ENCODE peak calls at places on chromosomes 16 and 17, in nine cellular contexts. One of them, this sample, is unnamed.

GRCh38 chr17:79454826-79455225 is 156.0 kb downstream of the RBFOX3 start:
- DNase-seq in adrenal gland: no peak
- DNase-seq in fibroblast of the aortic adventitia: no peak
- DNase-seq in astrocyte of the spinal cord: no peak
- DNase-seq in thyroid gland: no peak
- DNase-seq in ascending aorta: no peak
- DNase-seq in thoracic aorta: no peak
- DNase-seq in AG10803: no peak
- DNase-seq in neural progenitor cell: no peak
- DNase-seq in this sample: no peak

GRCh38 chr17:76468634-76469010 is 1.2 kb downstream of the AANAT start:
- DNase-seq in adrenal gland: no peak
- DNase-seq in fibroblast of the aortic adventitia: no peak
- DNase-seq in astrocyte of the spinal cord: no peak
- DNase-seq in thyroid gland: no peak
- DNase-seq in ascending aorta: no peak
- DNase-seq in thoracic aorta: no peak
- DNase-seq in AG10803: no peak
- DNase-seq in neural progenitor cell: no peak
- DNase-seq in this sample: no peak

GRCh38 chr17:17156511-17156910 is 49.6 kb downstream of the PLD6 start:
- DNase-seq in adrenal gland: no peak
- DNase-seq in fibroblast of the aortic adventitia: peak; percentile 72
- DNase-seq in astrocyte of the spinal cord: peak; percentile 25
- DNase-seq in thyroid gland: no peak
- DNase-seq in ascending aorta: no peak
- DNase-seq in thoracic aorta: no peak
- DNase-seq in AG10803: peak; percentile 23
- DNase-seq in neural progenitor cell: no peak
- DNase-seq in this sample: no peak

GRCh38 chr16:77662241-77662640 is 60.1 kb upstream of the NUDT7 start:
- DNase-seq in adrenal gland: no peak
- DNase-seq in fibroblast of the aortic adventitia: no peak
- DNase-seq in astrocyte of the spinal cord: no peak
- DNase-seq in thyroid gland: no peak
- DNase-seq in ascending aorta: no peak
- DNase-seq in thoracic aorta: no peak
- DNase-seq in AG10803: no peak
- DNase-seq in neural progenitor cell: no peak
- DNase-seq in this sample: no peak

GRCh38 chr17:35889241-35889640 is 9.1 kb upstream of the CCL5 start:
- DNase-seq in adrenal gland: no peak
- DNase-seq in fibroblast of the aortic adventitia: no peak
- DNase-seq in astrocyte of the spinal cord: no peak
- DNase-seq in thyroid gland: no peak
- DNase-seq in ascending aorta: no peak
- DNase-seq in thoracic aorta: no peak
- DNase-seq in AG10803: no peak
- DNase-seq in neural progenitor cell: no peak
- DNase-seq in this sample: no peak

GRCh38 chr17:17792551-17793377 is 44.0 kb downstream of the SREBF1 start:
- DNase-seq in adrenal gland: peak; percentile 49
- DNase-seq in fibroblast of the aortic adventitia: peak; percentile 60
- DNase-seq in astrocyte of the spinal cord: peak; percentile 85
- DNase-seq in thyroid gland: no peak
- DNase-seq in ascending aorta: no peak
- DNase-seq in thoracic aorta: no peak
- DNase-seq in AG10803: peak; percentile 51
- DNase-seq in neural progenitor cell: peak; percentile 64
- DNase-seq in this sample: no peak

GRCh38 chr17:83068641-83069570 is 10.5 kb upstream of the METRNL start:
- DNase-seq in adrenal gland: no peak
- DNase-seq in fibroblast of the aortic adventitia: no peak
- DNase-seq in astrocyte of the spinal cord: no peak
- DNase-seq in thyroid gland: no peak
- DNase-seq in ascending aorta: no peak
- DNase-seq in thoracic aorta: no peak
- DNase-seq in AG10803: no peak
- DNase-seq in neural progenitor cell: no peak
- DNase-seq in this sample: no peak

GRCh38 chr17:66427134-66427533 is 124.7 kb downstream of the PRKCA start:
- DNase-seq in adrenal gland: no peak
- DNase-seq in fibroblast of the aortic adventitia: no peak
- DNase-seq in astrocyte of the spinal cord: no peak
- DNase-seq in thyroid gland: no peak
- DNase-seq in ascending aorta: no peak
- DNase-seq in thoracic aorta: no peak
- DNase-seq in AG10803: no peak
- DNase-seq in neural progenitor cell: no peak
- DNase-seq in this sample: no peak

GRCh38 chr16:4306439-4307214 is 9.2 kb upstream of the GLIS2 start:
- DNase-seq in adrenal gland: no peak
- DNase-seq in fibroblast of the aortic adventitia: no peak
- DNase-seq in astrocyte of the spinal cord: no peak
- DNase-seq in thyroid gland: peak; percentile 79
- DNase-seq in ascending aorta: no peak
- DNase-seq in thoracic aorta: no peak
- DNase-seq in AG10803: no peak
- DNase-seq in neural progenitor cell: peak; percentile 45
- DNase-seq in this sample: no peak

GRCh38 chr17:45956090-45956489 is 43.0 kb upstream of the STH start:
- DNase-seq in adrenal gland: no peak
- DNase-seq in fibroblast of the aortic adventitia: no peak
- DNase-seq in astrocyte of the spinal cord: no peak
- DNase-seq in thyroid gland: no peak
- DNase-seq in ascending aorta: no peak
- DNase-seq in thoracic aorta: no peak
- DNase-seq in AG10803: no peak
- DNase-seq in neural progenitor cell: peak; percentile 18
- DNase-seq in this sample: no peak

GRCh38 chr17:59238904-59239303 is 18.6 kb downstream of the GDPD1 start:
- DNase-seq in adrenal gland: no peak
- DNase-seq in fibroblast of the aortic adventitia: no peak
- DNase-seq in astrocyte of the spinal cord: no peak
- DNase-seq in thyroid gland: no peak
- DNase-seq in ascending aorta: no peak
- DNase-seq in thoracic aorta: no peak
- DNase-seq in AG10803: no peak
- DNase-seq in neural progenitor cell: no peak
- DNase-seq in this sample: no peak

GRCh38 chr16:49839462-49839825 is 16.5 kb downstream of the ZNF423 start:
- DNase-seq in adrenal gland: no peak
- DNase-seq in fibroblast of the aortic adventitia: no peak
- DNase-seq in astrocyte of the spinal cord: no peak
- DNase-seq in thyroid gland: no peak
- DNase-seq in ascending aorta: no peak
- DNase-seq in thoracic aorta: no peak
- DNase-seq in AG10803: no peak
- DNase-seq in neural progenitor cell: no peak
- DNase-seq in this sample: no peak

GRCh38 chr17:76562734-76563148 is 22.9 kb downstream of the PRCD start:
- DNase-seq in adrenal gland: peak; percentile 77
- DNase-seq in fibroblast of the aortic adventitia: peak; percentile 79
- DNase-seq in astrocyte of the spinal cord: peak; percentile 79
- DNase-seq in thyroid gland: no peak
- DNase-seq in ascending aorta: no peak
- DNase-seq in thoracic aorta: no peak
- DNase-seq in AG10803: peak; percentile 88
- DNase-seq in neural progenitor cell: no peak
- DNase-seq in this sample: no peak

GRCh38 chr16:8751481-8752311 is 45.7 kb downstream of the TMEM186 start:
- DNase-seq in adrenal gland: peak; percentile 23
- DNase-seq in fibroblast of the aortic adventitia: peak; percentile 70
- DNase-seq in astrocyte of the spinal cord: peak; percentile 53
- DNase-seq in thyroid gland: no peak
- DNase-seq in ascending aorta: no peak
- DNase-seq in thoracic aorta: no peak
- DNase-seq in AG10803: peak; percentile 83
- DNase-seq in neural progenitor cell: no peak
- DNase-seq in this sample: no peak

GRCh38 chr16:84594725-84595038 is 23.2 kb downstream of the COTL1 start:
- DNase-seq in adrenal gland: no peak
- DNase-seq in fibroblast of the aortic adventitia: no peak
- DNase-seq in astrocyte of the spinal cord: no peak
- DNase-seq in thyroid gland: no peak
- DNase-seq in ascending aorta: no peak
- DNase-seq in thoracic aorta: no peak
- DNase-seq in AG10803: no peak
- DNase-seq in neural progenitor cell: no peak
- DNase-seq in this sample: no peak
- H3K4me3 ChIP-seq in adrenal gland: no peak overlapping the region
- H3K4me3 ChIP-seq in fibroblast of the aortic adventitia: no peak overlapping the region
- H3K4me3 ChIP-seq in astrocyte of the spinal cord: no peak overlapping the region
- H3K4me3 ChIP-seq in thyroid gland: no peak overlapping the region
- H3K4me3 ChIP-seq in ascending aorta: no peak overlapping the region
- H3K4me3 ChIP-seq in thoracic aorta: no peak overlapping the region
- H3K4me3 ChIP-seq in AG10803: no peak overlapping the region
- H3K4me3 ChIP-seq in neural progenitor cell: no peak overlapping the region
- H3K4me3 ChIP-seq in this sample: no peak overlapping the region

GRCh38 chr17:4009164-4009785 is 45.0 kb upstream of the ATP2A3 start:
- DNase-seq in adrenal gland: no peak
- DNase-seq in fibroblast of the aortic adventitia: no peak
- DNase-seq in astrocyte of the spinal cord: no peak
- DNase-seq in thyroid gland: no peak
- DNase-seq in ascending aorta: no peak
- DNase-seq in thoracic aorta: no peak
- DNase-seq in AG10803: no peak
- DNase-seq in neural progenitor cell: no peak
- DNase-seq in this sample: no peak

GRCh38 chr17:4007346-4008081 is 43.3 kb upstream of the ATP2A3 start:
- DNase-seq in adrenal gland: no peak
- DNase-seq in fibroblast of the aortic adventitia: no peak
- DNase-seq in astrocyte of the spinal cord: no peak
- DNase-seq in thyroid gland: no peak
- DNase-seq in ascending aorta: peak; percentile 50
- DNase-seq in thoracic aorta: no peak
- DNase-seq in AG10803: no peak
- DNase-seq in neural progenitor cell: no peak
- DNase-seq in this sample: no peak

GRCh38 chr17:4008496-4009163 is 44.4 kb upstream of the ATP2A3 start:
- DNase-seq in adrenal gland: no peak
- DNase-seq in fibroblast of the aortic adventitia: no peak
- DNase-seq in astrocyte of the spinal cord: no peak
- DNase-seq in thyroid gland: no peak
- DNase-seq in ascending aorta: peak; percentile 60
- DNase-seq in thoracic aorta: no peak
- DNase-seq in AG10803: no peak
- DNase-seq in neural progenitor cell: no peak
- DNase-seq in this sample: no peak

GRCh38 chr17:4006745-4007211 is 42.5 kb upstream of the ATP2A3 start:
- DNase-seq in adrenal gland: no peak
- DNase-seq in fibroblast of the aortic adventitia: no peak
- DNase-seq in astrocyte of the spinal cord: no peak
- DNase-seq in thyroid gland: no peak
- DNase-seq in ascending aorta: peak; percentile 56
- DNase-seq in thoracic aorta: no peak
- DNase-seq in AG10803: no peak
- DNase-seq in neural progenitor cell: no peak
- DNase-seq in this sample: no peak

DNA sequence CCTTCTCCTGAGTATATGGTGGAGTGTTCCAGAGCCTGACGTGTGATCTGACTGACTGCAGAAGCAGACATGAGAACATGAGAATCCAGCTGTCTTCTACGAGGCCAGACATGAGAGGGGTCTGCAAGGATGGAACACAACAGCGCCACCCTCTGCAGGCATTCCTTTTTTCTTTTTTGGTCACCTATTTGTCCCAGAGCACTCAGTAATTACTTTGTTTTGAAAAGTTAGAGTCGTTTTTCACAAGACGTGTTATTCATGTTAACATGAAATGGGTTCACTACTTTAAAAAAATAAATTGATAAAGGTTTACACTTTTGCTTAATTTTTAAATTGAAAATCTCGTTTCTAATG is 43.8 kb upstream of the ATP2A3 start:
- DNase-seq in adrenal gland: no peak
- DNase-seq in fibroblast of the aortic adventitia: no peak
- DNase-seq in astrocyte of the spinal cord: no peak
- DNase-seq in thyroid gland: no peak
- DNase-seq in ascending aorta: no peak
- DNase-seq in thoracic aorta: no peak
- DNase-seq in AG10803: no peak
- DNase-seq in neural progenitor cell: no peak
- DNase-seq in this sample: no peak
- TF ChIP-seq CTCF in adrenal gland: no peak
- TF ChIP-seq CTCF in fibroblast of the aortic adventitia: no peak
- TF ChIP-seq CTCF in astrocyte of the spinal cord: no peak
- TF ChIP-seq CTCF in thyroid gland: no peak
- TF ChIP-seq CTCF in ascending aorta: no peak
- TF ChIP-seq CTCF in thoracic aorta: no peak
- TF ChIP-seq CTCF in AG10803: no peak
- TF ChIP-seq CTCF in neural progenitor cell: peak; percentile 43
- TF ChIP-seq CTCF in this sample: no peak

DNA sequence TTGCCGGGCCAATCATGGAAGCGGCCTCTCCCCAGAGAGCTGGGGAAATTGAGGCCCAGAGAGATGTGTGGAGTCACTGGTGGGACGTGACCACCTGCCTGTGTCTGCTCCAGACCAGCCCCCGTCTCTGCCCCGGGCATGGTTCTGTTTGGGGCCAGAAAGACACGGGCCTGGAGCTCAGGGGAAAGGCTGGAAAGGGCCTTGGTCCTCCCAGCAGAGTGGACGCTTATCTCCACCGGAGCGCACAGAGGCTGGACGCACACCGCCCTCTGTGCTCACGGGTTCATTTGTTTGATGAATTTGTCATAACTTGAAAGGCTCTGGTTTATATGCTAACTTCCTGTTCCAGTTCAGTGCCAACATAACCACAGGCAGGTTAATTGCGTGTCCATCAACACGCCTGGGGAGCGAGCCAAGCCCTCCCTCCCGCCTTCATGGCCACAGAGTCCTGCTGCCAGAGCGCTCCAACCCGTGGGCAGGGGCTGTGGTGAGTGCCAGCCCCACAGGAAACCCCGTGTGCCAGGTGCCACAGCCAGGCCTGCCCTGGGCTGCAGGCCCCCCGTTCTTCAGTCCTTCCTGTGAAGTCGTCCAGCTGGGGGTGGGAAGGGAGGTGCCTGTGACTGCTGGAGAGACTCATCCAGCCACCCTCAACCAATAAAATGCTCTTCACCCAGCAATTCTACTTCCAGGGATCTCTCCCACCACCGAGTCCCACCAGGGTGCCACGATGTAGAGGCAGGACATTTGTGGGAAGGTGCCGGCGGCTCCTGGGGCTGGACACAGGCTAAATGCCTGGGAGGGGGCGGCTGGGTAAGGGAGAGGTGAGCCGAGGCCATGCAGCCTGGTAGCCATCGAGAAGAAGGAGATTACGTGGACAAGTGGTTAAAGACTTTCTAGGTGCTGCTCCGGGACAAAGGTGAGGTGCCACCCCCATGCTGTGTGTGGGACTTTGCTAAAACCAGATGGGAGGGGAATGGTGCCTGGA is 29.4 kb upstream of the BAHCC1 start:
- DNase-seq in adrenal gland: peak; percentile 75
- DNase-seq in fibroblast of the aortic adventitia: peak; percentile 84
- DNase-seq in astrocyte of the spinal cord: peak; percentile 81
- DNase-seq in thyroid gland: peak; percentile 86
- DNase-seq in ascending aorta: peak; percentile 83
- DNase-seq in thoracic aorta: no peak
- DNase-seq in AG10803: no peak
- DNase-seq in neural progenitor cell: no peak
- DNase-seq in this sample: peak; percentile 99
- H3K4me3 ChIP-seq in adrenal gland: peak overlapping the region; percentile 27
- H3K4me3 ChIP-seq in fibroblast of the aortic adventitia: no peak overlapping the region
- H3K4me3 ChIP-seq in astrocyte of the spinal cord: no peak overlapping the region
- H3K4me3 ChIP-seq in thyroid gland: no peak overlapping the region
- H3K4me3 ChIP-seq in ascending aorta: peak overlapping the region; percentile 20
- H3K4me3 ChIP-seq in thoracic aorta: peak overlapping the region; percentile 61
- H3K4me3 ChIP-seq in AG10803: no peak overlapping the region
- H3K4me3 ChIP-seq in neural progenitor cell: peak overlapping the region; percentile 44
- H3K4me3 ChIP-seq in this sample: peak overlapping the region; percentile 43

GRCh38 chr17:64534187-64534586 is 27.4 kb downstream of the CEP95 start:
- DNase-seq in adrenal gland: no peak
- DNase-seq in fibroblast of the aortic adventitia: no peak
- DNase-seq in astrocyte of the spinal cord: no peak
- DNase-seq in thyroid gland: peak; percentile 44
- DNase-seq in ascending aorta: no peak
- DNase-seq in thoracic aorta: no peak
- DNase-seq in AG10803: no peak
- DNase-seq in neural progenitor cell: no peak
- DNase-seq in this sample: no peak
- TF ChIP-seq CTCF in adrenal gland: no peak
- TF ChIP-seq CTCF in fibroblast of the aortic adventitia: peak; percentile 25
- TF ChIP-seq CTCF in astrocyte of the spinal cord: peak; percentile 15
- TF ChIP-seq CTCF in thyroid gland: peak; percentile 22
- TF ChIP-seq CTCF in ascending aorta: no peak
- TF ChIP-seq CTCF in thoracic aorta: no peak
- TF ChIP-seq CTCF in AG10803: peak; percentile 19
- TF ChIP-seq CTCF in neural progenitor cell: no peak
- TF ChIP-seq CTCF in this sample: peak; percentile 10

This sample was measured in LNCaP clone FGC.